ENCODE peak calls at places on chromosome 19, in four cellular contexts. One of them, this sample, is unnamed.

GRCh38 chr19:12664406-12665280 is 1.9 kb downstream of the MAN2B1 start:
- DNase-seq in HEK293T: peak; percentile 51
- DNase-seq in iPS-NIHi11: peak; percentile 91
- DNase-seq in ovary: no peak
- DNase-seq in this sample: no peak

GRCh38 chr19:13051581-13052165 is 51.0 kb downstream of the LYL1 start:
- DNase-seq in HEK293T: peak; percentile 72
- DNase-seq in iPS-NIHi11: peak; percentile 90
- DNase-seq in ovary: peak; percentile 75
- DNase-seq in this sample: no peak

GRCh38 chr19:33440682-33441081 is 67.2 kb downstream of the CEBPG start:
- DNase-seq in iPS-NIHi11: no peak
- DNase-seq in ovary: no peak
- DNase-seq in HEK293T: no peak
- DNase-seq in this sample: no peak

GRCh38 chr19:343451-343931 is 1.1 kb downstream of the MIER2 start:
- DNase-seq in ovary: no peak
- DNase-seq in iPS-NIHi11: no peak
- DNase-seq in HEK293T: no peak
- DNase-seq in this sample: no peak

GRCh38 chr19:23392706-23393105 is 2.6 kb downstream of the ZNF91 start:
- DNase-seq in iPS-NIHi11: no peak
- DNase-seq in HEK293T: no peak
- DNase-seq in ovary: no peak
- DNase-seq in this sample: peak; percentile 14

GRCh38 chr19:48530044-48530720 is 18.5 kb upstream of the LMTK3 start:
- DNase-seq in HEK293T: no peak
- DNase-seq in ovary: no peak
- DNase-seq in iPS-NIHi11: no peak
- DNase-seq in this sample: no peak

GRCh38 chr19:11197291-11198174 is at the start of gene KANK2:
- DNase-seq in HEK293T: peak; percentile 97
- DNase-seq in iPS-NIHi11: peak; percentile 100
- DNase-seq in ovary: peak; percentile 87
- DNase-seq in this sample: peak; percentile 20

GRCh38 chr19:17264641-17264979 is at the start of gene USHBP1:
- DNase-seq in iPS-NIHi11: peak; percentile 77
- DNase-seq in ovary: no peak
- DNase-seq in HEK293T: no peak
- DNase-seq in this sample: no peak

GRCh38 chr19:13151605-13152355 is 1.6 kb downstream of the IER2 start:
- DNase-seq in ovary: peak; percentile 98
- DNase-seq in iPS-NIHi11: peak; percentile 89
- DNase-seq in HEK293T: peak; percentile 94
- DNase-seq in this sample: peak; percentile 88

GRCh38 chr19:7916137-7916907 is 1.7 kb downstream of the TGFBR3L start:
- DNase-seq in ovary: no peak
- DNase-seq in HEK293T: no peak
- DNase-seq in iPS-NIHi11: peak; percentile 68
- DNase-seq in this sample: no peak

GRCh38 chr19:10471909-10472308 is 31.2 kb downstream of the KEAP1 start:
- DNase-seq in ovary: no peak
- DNase-seq in HEK293T: peak; percentile 47
- DNase-seq in iPS-NIHi11: no peak
- DNase-seq in this sample: peak; percentile 25

GRCh38 chr19:19530889-19531288 is 2.2 kb downstream of the YJEFN3 start:
- DNase-seq in HEK293T: no peak
- DNase-seq in iPS-NIHi11: no peak
- DNase-seq in ovary: no peak
- DNase-seq in this sample: no peak

GRCh38 chr19:58279042-58279924 is 528 bp downstream of the ZNF8 start:
- DNase-seq in HEK293T: peak; percentile 66
- DNase-seq in ovary: peak; percentile 77
- DNase-seq in iPS-NIHi11: peak; percentile 83
- DNase-seq in this sample: peak; percentile 66

GRCh38 chr19:29714371-29714952 is 599 bp downstream of the C19orf12 start:
- DNase-seq in iPS-NIHi11: no peak
- DNase-seq in ovary: no peak
- DNase-seq in HEK293T: no peak
- DNase-seq in this sample: no peak

GRCh38 chr19:41297628-41298326 is 12.2 kb upstream of the CCDC97 start:
- DNase-seq in HEK293T: no peak
- DNase-seq in iPS-NIHi11: no peak
- DNase-seq in ovary: no peak
- DNase-seq in this sample: no peak

GRCh38 chr19:16389848-16390247 is 65.2 kb downstream of the KLF2 start:
- DNase-seq in ovary: no peak
- DNase-seq in HEK293T: no peak
- DNase-seq in iPS-NIHi11: no peak
- DNase-seq in this sample: no peak

GRCh38 chr19:52535831-52536800 is 8.6 kb downstream of the ZNF808 start:
- DNase-seq in ovary: peak; percentile 82
- DNase-seq in HEK293T: no peak
- DNase-seq in iPS-NIHi11: peak; percentile 76
- DNase-seq in this sample: peak; percentile 64

GRCh38 chr19:18520848-18521691 is 800 bp downstream of the ELL start:
- DNase-seq in HEK293T: no peak
- DNase-seq in iPS-NIHi11: no peak
- DNase-seq in ovary: peak; percentile 67
- DNase-seq in this sample: no peak

GRCh38 chr19:47673426-47673825 is 39.8 kb upstream of the EHD2 start:
- DNase-seq in HEK293T: no peak
- DNase-seq in ovary: no peak
- DNase-seq in iPS-NIHi11: no peak
- DNase-seq in this sample: no peak

GRCh38 chr19:4374451-4375163 is 25.7 kb downstream of the SH3GL1 start:
- DNase-seq in HEK293T: no peak
- DNase-seq in ovary: peak; percentile 86
- DNase-seq in iPS-NIHi11: no peak
- DNase-seq in this sample: peak; percentile 77

GRCh38 chr19:7870571-7871279 is 3.5 kb downstream of the PRR36 start:
- DNase-seq in iPS-NIHi11: no peak
- DNase-seq in ovary: peak; percentile 66
- DNase-seq in HEK293T: peak; percentile 72
- DNase-seq in this sample: no peak

GRCh38 chr19:29793116-29793727 is 18.6 kb upstream of the CCNE1 start:
- DNase-seq in iPS-NIHi11: no peak
- DNase-seq in ovary: no peak
- DNase-seq in HEK293T: no peak
- DNase-seq in this sample: no peak

GRCh38 chr19:719636-720377 is 11.1 kb downstream of the PALM start:
- DNase-seq in HEK293T: no peak
- DNase-seq in iPS-NIHi11: peak; percentile 79
- DNase-seq in ovary: peak; percentile 76
- DNase-seq in this sample: no peak

GRCh38 chr19:4447327-4448146 is 10.1 kb downstream of the UBXN6 start:
- DNase-seq in iPS-NIHi11: peak; percentile 19
- DNase-seq in HEK293T: no peak
- DNase-seq in ovary: no peak
- DNase-seq in this sample: no peak

GRCh38 chr19:49954092-49954825 is 6.7 kb downstream of the SIGLEC11 start:
- DNase-seq in ovary: peak; percentile 66
- DNase-seq in iPS-NIHi11: no peak
- DNase-seq in HEK293T: no peak
- DNase-seq in this sample: no peak

GRCh38 chr19:38792250-38793111 is 3.5 kb downstream of the LGALS7B start:
- DNase-seq in ovary: no peak
- DNase-seq in iPS-NIHi11: peak; percentile 54
- DNase-seq in HEK293T: no peak
- DNase-seq in this sample: no peak

GRCh38 chr19:55437410-55437809 is 5.7 kb downstream of the SHISA7 start:
- DNase-seq in ovary: no peak
- DNase-seq in HEK293T: peak; percentile 77
- DNase-seq in iPS-NIHi11: peak; percentile 90
- DNase-seq in this sample: peak; percentile 31

This sample was measured in astrocyte.